ENCODE peak calls at places on chromosomes 1 and 21, in eight cellular contexts. K is 8988T; X is activated CD8-positive, alpha-beta memory T cell treated with anti-CD3 and anti-CD28 coated beads for 24 hours; U is AG10803; D is cerebellar cortex; A is ascending aorta; F is activated CD8-positive, alpha-beta T cell treated with anti-CD3 and anti-CD28 coated beads, Interleukin-2, amount 10 ng/mL, durations not matched to agents 7 days and 5 days; I is HT-29. R is an unnamed sample.

GRCh38 chr1:21552715-21553114 is 43.5 kb downstream of the ALPL start:
- DNase-seq in D (no peak), X (no peak), K (no peak), A (no peak), I (no peak), F (no peak), U (peak; percentile 98), R (peak; percentile 15)

GRCh38 chr1:162663589-162664030 is 31.3 kb downstream of the DDR2 start:
- DNase-seq in K (no peak), A (no peak), I (no peak), X (no peak), F (no peak), D (no peak), U (peak; percentile 94), R (no peak)

GRCh38 chr21:18477059-18477458 is 73.5 kb upstream of the TMPRSS15 start:
- DNase-seq in U (no peak), A (no peak), D (no peak), X (no peak), I (no peak), F (no peak), K (no peak), R (no peak)

GRCh38 chr1:47477595-47478080 is 39.8 kb downstream of the FOXD2 start:
- DNase-seq in X (no peak), F (no peak), U (no peak), K (no peak), D (no peak), I (peak; percentile 54), A (no peak), R (no peak)

GRCh38 chr1:53115403-53116306 is 26.8 kb downstream of the SLC1A7 start:
- DNase-seq in F (no peak), D (no peak), K (no peak), U (peak; percentile 45), I (no peak), A (no peak), X (no peak), R (no peak)

GRCh38 chr1:149849947-149850360 is 49.4 kb upstream of the BOLA1 start:
- DNase-seq in I (peak; percentile 55), D (peak; percentile 36), U (peak; percentile 4), X (no peak), K (no peak), A (no peak), F (peak; percentile 34), R (no peak)

GRCh38 chr21:32940079-32941014 is 85.4 kb upstream of the OLIG2 start:
- DNase-seq in I (peak; percentile 48), U (peak; percentile 36), X (peak; percentile 64), D (peak; percentile 75), K (no peak), A (no peak), F (peak; percentile 59), R (peak; percentile 63)

GRCh38 chr1:228146761-228147693 is 2.7 kb upstream of the GJC2 start:
- DNase-seq in F (no peak), I (no peak), K (no peak), X (no peak), D (no peak), U (no peak), A (no peak), R (no peak)

GRCh38 chr1:203673550-203674411 is 47.1 kb downstream of the ATP2B4 start:
- DNase-seq in D (peak; percentile 37), X (peak; percentile 80), I (peak; percentile 74), A (peak; percentile 49), F (peak; percentile 89), K (peak; percentile 74), U (peak; percentile 89), R (peak; percentile 100)

GRCh38 chr1:18132022-18132706 is 24.6 kb downstream of the IGSF21 start:
- DNase-seq in K (no peak), I (no peak), D (no peak), F (no peak), U (no peak), X (no peak), A (no peak), R (no peak)

GRCh38 chr21:40373760-40374159 is 473.2 kb downstream of the DSCAM start:
- DNase-seq in X (no peak), K (no peak), I (no peak), U (no peak), A (no peak), F (no peak), D (no peak), R (no peak)

GRCh38 chr1:145892486-145893087 is 6.9 kb upstream of the ANKRD35 start:
- DNase-seq in K (no peak), A (no peak), D (peak; percentile 34), U (peak; percentile 13), F (no peak), I (peak; percentile 38), X (no peak), R (no peak)

GRCh38 chr1:54302951-54303843 is 103.0 kb downstream of the SSBP3 start:
- DNase-seq in A (no peak), D (no peak), I (no peak), F (no peak), X (no peak), K (no peak), U (no peak), R (no peak)

GRCh38 chr1:53559391-53559815 is 100.2 kb downstream of the DMRTB1 start:
- DNase-seq in K (no peak), A (no peak), U (no peak), D (no peak), X (no peak), F (no peak), I (no peak), R (no peak)

GRCh38 chr1:166903232-166903631 is 27.2 kb upstream of the TADA1 start:
- DNase-seq in U (no peak), I (no peak), F (no peak), D (no peak), K (no peak), X (no peak), A (no peak), R (no peak)

GRCh38 chr1:112849967-112850641 is 105.9 kb downstream of the SLC16A1 start:
- DNase-seq in K (no peak), X (no peak), I (peak; percentile 23), A (no peak), F (no peak), U (no peak), D (no peak), R (no peak)

GRCh38 chr1:213984387-213985180 is 3.2 kb upstream of the PROX1 start:
- DNase-seq in A (no peak), D (no peak), F (no peak), K (no peak), X (no peak), U (no peak), I (no peak), R (peak; percentile 42)

GRCh38 chr1:150362721-150363425 is 1.1 kb upstream of the RPRD2 start:
- DNase-seq in F (no peak), A (no peak), I (no peak), D (no peak), U (peak; percentile 13), X (peak; percentile 55), K (no peak), R (no peak)

GRCh38 chr1:72050551-72050950 is 231.8 kb downstream of the NEGR1 start:
- DNase-seq in D (no peak), K (no peak), X (no peak), A (no peak), F (no peak), I (no peak), U (no peak), R (no peak)

GRCh38 chr1:153534933-153535663 is 693 bp downstream of the S100A6 start:
- DNase-seq in X (no peak), K (no peak), A (no peak), I (peak; percentile 79), U (peak; percentile 59), F (peak; percentile 64), D (peak; percentile 81), R (no peak)

GRCh38 chr1:20379075-20379474 is 88.4 kb downstream of the VWA5B1 start:
- DNase-seq in A (no peak), X (no peak), K (no peak), I (no peak), U (no peak), D (no peak), F (no peak), R (no peak)

GRCh38 chr1:165903672-165904071 is 76.3 kb downstream of the UCK2 start:
- DNase-seq in F (no peak), X (no peak), D (peak; percentile 46), A (no peak), I (peak; percentile 17), K (no peak), U (peak; percentile 80), R (no peak)

GRCh38 chr21:39681257-39681656 is 63.7 kb upstream of the IGSF5 start:
- DNase-seq in K (no peak), I (no peak), D (no peak), F (no peak), U (peak; percentile 62), X (no peak), A (no peak), R (no peak)

GRCh38 chr1:236425031-236425663 is 31.1 kb downstream of the EDARADD start:
- DNase-seq in D (no peak), I (peak; percentile 25), X (no peak), F (no peak), A (no peak), K (no peak), U (no peak), R (no peak)

GRCh38 chr1:61079276-61079897 is 3.0 kb upstream of the NFIA start:
- DNase-seq in F (no peak), X (no peak), D (peak; percentile 41), K (no peak), U (no peak), I (no peak), A (no peak), R (no peak)